ENCODE peak calls at places on chromosomes 13 and 19, in seven cellular contexts. One of them, this sample, is unnamed.

GRCh38 chr19:31351212-31352193 is 2.3 kb upstream of the TSHZ3 start:
- DNase-seq in mammary epithelial cell: peak
- DNase-seq in uterus: peak
- DNase-seq in thoracic aorta: no peak
- DNase-seq in AG04450: no peak
- DNase-seq in psoas muscle: no peak
- DNase-seq in tibial artery: no peak
- DNase-seq in this sample: peak

GRCh38 chr19:28635962-28636629 is 576.9 kb downstream of the UQCRFS1 start:
- DNase-seq in tibial artery: no peak
- DNase-seq in uterus: no peak
- DNase-seq in psoas muscle: no peak
- DNase-seq in AG04450: no peak
- DNase-seq in mammary epithelial cell: no peak
- DNase-seq in thoracic aorta: no peak
- DNase-seq in this sample: no peak

GRCh38 chr13:33015791-33016323 is 366 bp upstream of the KL start:
- DNase-seq in tibial artery: no peak
- DNase-seq in mammary epithelial cell: no peak
- DNase-seq in uterus: peak
- DNase-seq in psoas muscle: peak
- DNase-seq in thoracic aorta: no peak
- DNase-seq in AG04450: no peak
- DNase-seq in this sample: no peak

GRCh38 chr13:24361138-24361537 is 51.8 kb downstream of the C1QTNF9 start:
- DNase-seq in uterus: no peak
- DNase-seq in mammary epithelial cell: no peak
- DNase-seq in tibial artery: no peak
- DNase-seq in thoracic aorta: no peak
- DNase-seq in psoas muscle: no peak
- DNase-seq in AG04450: no peak
- DNase-seq in this sample: no peak

GRCh38 chr13:46896346-46897138 is at the start of gene HTR2A:
- DNase-seq in uterus: peak
- DNase-seq in tibial artery: no peak
- DNase-seq in thoracic aorta: no peak
- DNase-seq in AG04450: no peak
- DNase-seq in mammary epithelial cell: peak
- DNase-seq in psoas muscle: peak
- DNase-seq in this sample: peak

GRCh38 chr19:54684537-54684936 is 21.8 kb downstream of the LILRB4 start:
- DNase-seq in mammary epithelial cell: peak
- DNase-seq in AG04450: no peak
- DNase-seq in psoas muscle: no peak
- DNase-seq in uterus: no peak
- DNase-seq in thoracic aorta: no peak
- DNase-seq in tibial artery: no peak
- DNase-seq in this sample: no peak

GRCh38 chr13:76792680-76793334 is 93.4 kb downstream of the KCTD12 start:
- DNase-seq in tibial artery: no peak
- DNase-seq in uterus: peak
- DNase-seq in psoas muscle: no peak
- DNase-seq in mammary epithelial cell: peak
- DNase-seq in thoracic aorta: no peak
- DNase-seq in AG04450: no peak
- DNase-seq in this sample: peak

GRCh38 chr19:48400018-48400742 is 6.7 kb downstream of the GRIN2D start:
- DNase-seq in thoracic aorta: no peak
- DNase-seq in tibial artery: peak
- DNase-seq in AG04450: no peak
- DNase-seq in psoas muscle: peak
- DNase-seq in mammary epithelial cell: peak
- DNase-seq in uterus: no peak
- DNase-seq in this sample: peak

GRCh38 chr13:36910545-36910944 is 9.5 kb downstream of the SMAD9 start:
- DNase-seq in tibial artery: no peak
- DNase-seq in thoracic aorta: no peak
- DNase-seq in AG04450: no peak
- DNase-seq in psoas muscle: no peak
- DNase-seq in mammary epithelial cell: no peak
- DNase-seq in uterus: no peak
- DNase-seq in this sample: no peak

GRCh38 chr13:77820431-77821149 is 98.0 kb downstream of the EDNRB start:
- DNase-seq in psoas muscle: no peak
- DNase-seq in AG04450: no peak
- DNase-seq in thoracic aorta: no peak
- DNase-seq in uterus: no peak
- DNase-seq in mammary epithelial cell: no peak
- DNase-seq in tibial artery: no peak
- DNase-seq in this sample: no peak

GRCh38 chr19:409006-409514 is at the start of gene C2CD4C:
- DNase-seq in mammary epithelial cell: no peak
- DNase-seq in uterus: no peak
- DNase-seq in tibial artery: peak
- DNase-seq in psoas muscle: peak
- DNase-seq in thoracic aorta: no peak
- DNase-seq in AG04450: no peak
- DNase-seq in this sample: no peak

GRCh38 chr19:40348961-40349507 is 539 bp downstream of the PLD3 start:
- DNase-seq in psoas muscle: no peak
- DNase-seq in AG04450: no peak
- DNase-seq in thoracic aorta: no peak
- DNase-seq in tibial artery: no peak
- DNase-seq in mammary epithelial cell: peak
- DNase-seq in uterus: no peak
- DNase-seq in this sample: peak

GRCh38 chr19:55689366-55690108 is 14.5 kb downstream of the EPN1 start:
- DNase-seq in tibial artery: no peak
- DNase-seq in psoas muscle: peak
- DNase-seq in mammary epithelial cell: no peak
- DNase-seq in thoracic aorta: no peak
- DNase-seq in AG04450: no peak
- DNase-seq in uterus: no peak
- DNase-seq in this sample: no peak

GRCh38 chr19:17073869-17074627 is 1.2 kb downstream of the HAUS8 start:
- DNase-seq in AG04450: no peak
- DNase-seq in psoas muscle: no peak
- DNase-seq in tibial artery: no peak
- DNase-seq in uterus: no peak
- DNase-seq in thoracic aorta: no peak
- DNase-seq in mammary epithelial cell: no peak
- DNase-seq in this sample: no peak

GRCh38 chr19:1063909-1064660 is 2.9 kb upstream of the ARHGAP45 start:
- DNase-seq in uterus: no peak
- DNase-seq in AG04450: no peak
- DNase-seq in psoas muscle: no peak
- DNase-seq in thoracic aorta: no peak
- DNase-seq in mammary epithelial cell: no peak
- DNase-seq in tibial artery: no peak
- DNase-seq in this sample: no peak

GRCh38 chr19:6239401-6239844 is 40.4 kb downstream of the MLLT1 start:
- DNase-seq in mammary epithelial cell: peak
- DNase-seq in psoas muscle: peak
- DNase-seq in thoracic aorta: no peak
- DNase-seq in AG04450: no peak
- DNase-seq in uterus: no peak
- DNase-seq in tibial artery: no peak
- DNase-seq in this sample: no peak

GRCh38 chr13:77313923-77314322 is 13.0 kb downstream of the MYCBP2 start:
- DNase-seq in uterus: no peak
- DNase-seq in thoracic aorta: no peak
- DNase-seq in tibial artery: no peak
- DNase-seq in mammary epithelial cell: no peak
- DNase-seq in AG04450: no peak
- DNase-seq in psoas muscle: no peak
- DNase-seq in this sample: no peak

GRCh38 chr19:1757468-1758230 is 4.3 kb downstream of the ONECUT3 start:
- DNase-seq in mammary epithelial cell: no peak
- DNase-seq in tibial artery: no peak
- DNase-seq in psoas muscle: no peak
- DNase-seq in uterus: no peak
- DNase-seq in AG04450: no peak
- DNase-seq in thoracic aorta: no peak
- DNase-seq in this sample: no peak

GRCh38 chr19:3604987-3605343 is 1.7 kb downstream of the TBXA2R start:
- DNase-seq in uterus: no peak
- DNase-seq in thoracic aorta: no peak
- DNase-seq in psoas muscle: no peak
- DNase-seq in tibial artery: peak
- DNase-seq in AG04450: no peak
- DNase-seq in mammary epithelial cell: no peak
- DNase-seq in this sample: no peak

DNA sequence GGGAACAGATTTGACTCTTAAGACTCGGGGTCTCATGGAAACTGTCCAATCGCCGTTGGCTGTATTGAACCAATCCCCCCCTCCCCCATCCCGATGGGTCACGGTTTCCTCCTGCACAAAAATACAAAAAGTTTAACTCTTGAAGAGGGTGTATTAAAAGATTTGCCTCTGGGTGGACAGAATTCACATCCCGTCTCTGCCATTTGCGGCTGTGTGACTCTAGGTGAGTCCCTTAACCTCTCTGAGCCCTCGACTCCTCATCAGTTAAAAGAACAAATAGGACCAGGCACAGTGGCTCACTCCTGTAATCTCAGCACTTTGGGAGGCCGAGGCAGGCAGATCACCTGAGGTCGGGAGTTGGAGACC is 31.3 kb upstream of the FEM1A start:
- DNase-seq in uterus: no peak
- DNase-seq in tibial artery: no peak
- DNase-seq in AG04450: no peak
- DNase-seq in mammary epithelial cell: no peak
- DNase-seq in psoas muscle: no peak
- DNase-seq in thoracic aorta: no peak
- DNase-seq in this sample: no peak
- H3K4me3 ChIP-seq in uterus: no peak
- H3K4me3 ChIP-seq in tibial artery: no peak
- H3K4me3 ChIP-seq in AG04450: no peak
- H3K4me3 ChIP-seq in mammary epithelial cell: no peak
- H3K4me3 ChIP-seq in psoas muscle: peak
- H3K4me3 ChIP-seq in thoracic aorta: peak
- H3K4me3 ChIP-seq in this sample: no peak

DNA sequence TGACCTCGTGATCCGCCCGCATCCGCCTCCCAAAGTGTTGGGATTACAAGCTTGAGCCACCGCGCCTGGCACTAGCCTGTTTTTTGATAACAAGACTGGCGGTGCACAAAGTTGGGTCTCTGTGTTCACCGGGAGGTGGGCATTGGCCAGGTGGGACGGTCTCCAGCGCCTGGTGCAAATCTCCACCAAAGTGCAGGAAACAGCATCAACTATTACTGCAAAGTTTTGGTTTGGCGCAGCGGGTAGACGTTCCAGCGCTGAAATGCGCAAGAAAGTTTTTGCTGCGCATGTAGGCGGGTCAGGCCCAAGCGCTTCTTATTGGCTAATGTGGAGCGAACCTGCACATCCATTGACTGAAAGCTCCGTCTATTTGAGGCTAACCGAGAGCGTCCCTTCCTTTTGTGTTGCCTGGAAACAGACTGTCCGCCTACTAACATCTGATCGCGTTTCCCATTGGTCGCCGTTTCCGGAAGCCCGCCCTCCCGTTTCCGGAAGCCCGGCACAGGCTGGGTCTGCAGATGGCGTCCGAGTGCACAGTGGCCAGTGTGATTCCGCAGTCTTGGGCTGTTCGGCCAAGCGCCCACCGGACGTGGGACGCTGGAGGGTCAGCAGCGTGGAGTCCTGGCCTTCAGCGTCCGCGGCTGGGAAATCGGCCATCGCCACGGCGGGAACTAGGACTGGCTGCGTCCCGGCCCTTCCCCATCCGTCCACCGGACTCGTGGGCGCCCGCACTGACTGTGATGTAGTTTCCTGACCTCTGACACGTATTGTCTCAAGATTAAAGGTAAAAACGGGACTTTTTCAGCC is 53.3 kb upstream of the ZNF527 start:
- DNase-seq in AG04450: peak
- DNase-seq in tibial artery: peak
- DNase-seq in mammary epithelial cell: peak
- DNase-seq in uterus: peak
- DNase-seq in psoas muscle: peak
- DNase-seq in thoracic aorta: peak
- DNase-seq in this sample: peak
- TF ChIP-seq CTCF in AG04450: peak
- TF ChIP-seq CTCF in tibial artery: peak
- TF ChIP-seq CTCF in mammary epithelial cell: peak
- TF ChIP-seq CTCF in uterus: peak
- TF ChIP-seq CTCF in psoas muscle: peak
- TF ChIP-seq CTCF in thoracic aorta: peak
- TF ChIP-seq CTCF in this sample: peak

GRCh38 chr13:114067886-114068722 is 64.3 kb downstream of the RASA3 start:
- DNase-seq in mammary epithelial cell: no peak
- DNase-seq in psoas muscle: peak
- DNase-seq in AG04450: no peak
- DNase-seq in uterus: peak
- DNase-seq in thoracic aorta: no peak
- DNase-seq in tibial artery: peak
- DNase-seq in this sample: no peak
- H3K4me3 ChIP-seq in mammary epithelial cell: no peak
- H3K4me3 ChIP-seq in psoas muscle: no peak
- H3K4me3 ChIP-seq in AG04450: no peak
- H3K4me3 ChIP-seq in uterus: no peak
- H3K4me3 ChIP-seq in thoracic aorta: peak
- H3K4me3 ChIP-seq in tibial artery: no peak
- H3K4me3 ChIP-seq in this sample: no peak

GRCh38 chr13:110246530-110246929 is 60.4 kb downstream of the COL4A1 start:
- DNase-seq in AG04450: no peak
- DNase-seq in thoracic aorta: no peak
- DNase-seq in uterus: peak
- DNase-seq in psoas muscle: no peak
- DNase-seq in tibial artery: no peak
- DNase-seq in mammary epithelial cell: no peak
- DNase-seq in this sample: no peak

GRCh38 chr13:110249326-110249725 is 57.6 kb downstream of the COL4A1 start:
- DNase-seq in AG04450: no peak
- DNase-seq in tibial artery: peak
- DNase-seq in psoas muscle: peak
- DNase-seq in thoracic aorta: no peak
- DNase-seq in uterus: no peak
- DNase-seq in mammary epithelial cell: no peak
- DNase-seq in this sample: no peak

GRCh38 chr13:110250258-110250891 is 56.6 kb downstream of the COL4A1 start:
- DNase-seq in psoas muscle: peak
- DNase-seq in thoracic aorta: no peak
- DNase-seq in AG04450: no peak
- DNase-seq in mammary epithelial cell: peak
- DNase-seq in tibial artery: peak
- DNase-seq in uterus: peak
- DNase-seq in this sample: peak

GRCh38 chr13:110251227-110251791 is 55.6 kb downstream of the COL4A1 start:
- DNase-seq in AG04450: no peak
- DNase-seq in psoas muscle: peak
- DNase-seq in mammary epithelial cell: no peak
- DNase-seq in tibial artery: peak
- DNase-seq in thoracic aorta: no peak
- DNase-seq in uterus: no peak
- DNase-seq in this sample: no peak

GRCh38 chr13:110248449-110249143 is 58.4 kb downstream of the COL4A1 start:
- DNase-seq in AG04450: no peak
- DNase-seq in uterus: no peak
- DNase-seq in thoracic aorta: no peak
- DNase-seq in mammary epithelial cell: no peak
- DNase-seq in psoas muscle: no peak
- DNase-seq in tibial artery: no peak
- DNase-seq in this sample: no peak
- TF ChIP-seq CTCF in AG04450: no peak
- TF ChIP-seq CTCF in uterus: no peak
- TF ChIP-seq CTCF in thoracic aorta: no peak
- TF ChIP-seq CTCF in mammary epithelial cell: no peak
- TF ChIP-seq CTCF in psoas muscle: no peak
- TF ChIP-seq CTCF in tibial artery: no peak
- TF ChIP-seq CTCF in this sample: no peak

GRCh38 chr19:19443283-19443682 is 37.8 kb downstream of the GATAD2A start:
- DNase-seq in psoas muscle: no peak
- DNase-seq in tibial artery: no peak
- DNase-seq in mammary epithelial cell: no peak
- DNase-seq in uterus: no peak
- DNase-seq in thoracic aorta: no peak
- DNase-seq in AG04450: no peak
- DNase-seq in this sample: no peak
- H3K4me3 ChIP-seq in psoas muscle: no peak
- H3K4me3 ChIP-seq in tibial artery: no peak
- H3K4me3 ChIP-seq in mammary epithelial cell: no peak
- H3K4me3 ChIP-seq in uterus: no peak
- H3K4me3 ChIP-seq in thoracic aorta: no peak
- H3K4me3 ChIP-seq in AG04450: no peak
- H3K4me3 ChIP-seq in this sample: no peak

This sample was measured in astrocyte of the spinal cord.